ENCODE peak calls at places on chromosomes 11 and 22, in seven cellular contexts. L is coronary artery, N is cardiac muscle cell, C is cardiac fibroblast, H is pancreas, G is body of pancreas, Y is MM.1S. O is an unnamed sample.

GRCh38 chr11:12077535-12078280 is 32.7 kb upstream of the MICAL2 start:
- DNase-seq in L (no peak), N (no peak), C (no peak), H (no peak), G (no peak), Y (no peak), O (no peak)

GRCh38 chr11:112826026-112826425 is 135.2 kb upstream of the NCAM1 start:
- DNase-seq in L (no peak), N (no peak), C (no peak), H (no peak), G (no peak), Y (no peak), O (no peak)

GRCh38 chr22:31488988-31489617 is 539 bp downstream of the EIF4ENIF1 start:
- DNase-seq in L (peak; percentile 74), N (peak; percentile 74), C (peak; percentile 35), H (peak; percentile 77), G (peak; percentile 25), Y (peak; percentile 23), O (no peak)

GRCh38 chr11:46560300-46561025 is 33.4 kb downstream of the AMBRA1 start:
- DNase-seq in L (no peak), N (no peak), C (peak; percentile 43), H (no peak), G (peak; percentile 20), Y (peak; percentile 72), O (peak; percentile 41)

GRCh38 chr11:22928207-22928917 is 68.1 kb upstream of the CCDC179 start:
- DNase-seq in L (no peak), N (no peak), C (no peak), H (no peak), G (no peak), Y (no peak), O (no peak)

GRCh38 chr11:111635706-111636045 is 33.4 kb downstream of the SIK2 start:
- DNase-seq in L (no peak), N (no peak), C (peak; percentile 81), H (no peak), G (peak; percentile 60), Y (no peak), O (no peak)

GRCh38 chr11:1059759-1060158 is 14.9 kb upstream of the MUC2 start:
- DNase-seq in L (no peak), N (no peak), C (no peak), H (no peak), G (no peak), Y (no peak), O (no peak)

GRCh38 chr22:41910599-41911291 is 4.1 kb downstream of the SHISA8 start:
- DNase-seq in L (no peak), N (no peak), C (peak; percentile 25), H (no peak), G (peak; percentile 23), Y (no peak), O (no peak)

GRCh38 chr11:92528051-92528450 is 303.4 kb downstream of the FAT3 start:
- DNase-seq in L (no peak), N (no peak), C (peak; percentile 10), H (no peak), G (no peak), Y (no peak), O (no peak)

GRCh38 chr11:80783561-80783960 is 1342.7 kb upstream of the TENM4 start:
- DNase-seq in L (no peak), N (no peak), C (no peak), H (no peak), G (no peak), Y (no peak), O (no peak)

GRCh38 chr22:41598081-41598480 is 8.4 kb upstream of the PMM1 start:
- DNase-seq in L (no peak), N (no peak), C (peak; percentile 73), H (no peak), G (no peak), Y (no peak), O (no peak)

GRCh38 chr22:28247114-28247513 is 328.1 kb upstream of the PITPNB start:
- DNase-seq in L (no peak), N (no peak), C (no peak), H (no peak), G (no peak), Y (no peak), O (no peak)

DNA sequence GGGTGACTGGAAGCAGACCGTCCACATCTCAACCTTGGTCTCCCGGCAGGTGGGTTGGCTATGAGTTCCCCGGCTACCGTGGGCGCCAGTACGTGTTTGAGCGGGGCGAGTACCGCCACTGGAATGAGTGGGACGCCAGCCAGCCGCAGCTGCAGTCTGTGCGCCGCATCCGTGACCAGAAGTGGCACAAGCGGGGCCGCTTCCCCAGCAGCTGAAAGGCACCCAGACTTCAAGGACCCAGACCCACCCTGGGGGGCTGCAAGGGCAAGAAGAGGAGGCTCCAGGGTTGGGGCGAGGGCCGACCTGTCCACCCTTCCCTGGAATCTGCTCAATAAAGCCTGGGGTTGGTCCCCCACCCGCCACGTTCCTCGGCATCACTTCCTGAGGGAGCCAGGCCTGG is 7.3 kb downstream of the CRYBB3 start:
- DNase-seq in L (no peak), N (no peak), C (no peak), H (no peak), G (no peak), Y (no peak), O (no peak)
- H3K4me3 ChIP-seq in L (no peak overlapping the region), N (no peak overlapping the region), C (no peak overlapping the region), H (no peak overlapping the region), G (no peak overlapping the region), Y (no peak overlapping the region), O (no peak overlapping the region)

GRCh38 chr11:90788956-90789355 is 566.1 kb upstream of the CHORDC1 start:
- DNase-seq in L (no peak), N (no peak), C (no peak), H (no peak), G (no peak), Y (no peak), O (no peak)
- H3K4me3 ChIP-seq in L (no peak overlapping the region), N (no peak overlapping the region), C (no peak overlapping the region), H (no peak overlapping the region), G (no peak overlapping the region), Y (no peak overlapping the region), O (no peak overlapping the region)

GRCh38 chr22:22168190-22168940 is 76.2 kb upstream of the VPREB1 start:
- DNase-seq in L (no peak), N (no peak), C (peak; percentile 52), H (no peak), G (peak; percentile 52), Y (peak; percentile 94), O (peak; percentile 90)
- H3K4me3 ChIP-seq in L (peak overlapping the region; percentile 42), N (no peak overlapping the region), C (no peak overlapping the region), H (no peak overlapping the region), G (no peak overlapping the region), Y (peak overlapping the region; percentile 58), O (peak overlapping the region; percentile 37)

DNA sequence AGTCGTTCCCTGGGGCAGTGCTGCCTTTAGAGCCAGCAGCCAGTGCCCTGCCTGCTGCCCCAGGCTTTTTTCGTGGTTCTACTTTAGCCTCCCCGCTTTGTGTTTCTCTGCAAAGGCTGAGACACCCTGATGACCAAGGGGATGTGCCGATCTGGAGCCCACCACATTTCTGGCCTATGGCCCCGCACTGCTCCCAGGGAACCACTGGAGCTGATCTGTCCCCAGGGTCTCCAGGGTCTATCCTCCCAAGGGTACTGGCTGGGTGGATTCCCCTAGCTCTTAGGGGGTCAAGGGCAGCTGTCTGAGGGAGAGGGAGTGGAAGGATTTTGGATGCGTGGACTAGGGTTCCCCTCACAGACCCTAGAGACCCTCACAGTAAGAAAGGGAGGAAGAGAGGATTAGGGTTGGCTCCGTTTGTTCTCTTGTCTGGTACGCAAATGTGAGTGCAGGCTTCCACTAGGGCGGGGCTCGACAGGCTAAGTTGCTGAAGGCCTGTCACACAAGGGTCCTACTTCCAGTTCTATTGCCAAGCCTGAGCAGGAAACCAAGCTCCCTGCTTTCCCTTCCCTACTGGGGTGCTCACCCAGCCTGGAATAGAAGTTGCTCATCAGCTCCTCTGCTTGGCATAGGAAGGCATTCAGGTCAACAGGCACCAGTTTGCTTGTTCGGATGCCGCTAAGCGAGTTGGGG is 19.3 kb downstream of the TREH start:
- DNase-seq in L (no peak), N (no peak), C (no peak), H (no peak), G (no peak), Y (no peak), O (no peak)
- H3K4me3 ChIP-seq in L (no peak overlapping the region), N (no peak overlapping the region), C (no peak overlapping the region), H (no peak overlapping the region), G (no peak overlapping the region), Y (no peak overlapping the region), O (no peak overlapping the region)

GRCh38 chr11:75352417-75353206 is 1.2 kb upstream of the ARRB1 start:
- DNase-seq in L (peak; percentile 75), N (no peak), C (no peak), H (peak; percentile 73), G (peak; percentile 72), Y (no peak), O (no peak)
- H3K4me3 ChIP-seq in L (peak overlapping the region; percentile 76), N (peak overlapping the region; percentile 52), C (peak overlapping the region; percentile 61), H (peak overlapping the region; percentile 92), G (peak overlapping the region; percentile 21), Y (peak overlapping the region; percentile 45), O (peak overlapping the region; percentile 46)

GRCh38 chr11:65185869-65186341 is 4.2 kb downstream of the CAPN1 start:
- DNase-seq in L (no peak), N (no peak), C (no peak), H (no peak), G (no peak), Y (no peak), O (no peak)
- H3K4me3 ChIP-seq in L (no peak overlapping the region), N (no peak overlapping the region), C (no peak overlapping the region), H (no peak overlapping the region), G (no peak overlapping the region), Y (no peak overlapping the region), O (no peak overlapping the region)

DNA sequence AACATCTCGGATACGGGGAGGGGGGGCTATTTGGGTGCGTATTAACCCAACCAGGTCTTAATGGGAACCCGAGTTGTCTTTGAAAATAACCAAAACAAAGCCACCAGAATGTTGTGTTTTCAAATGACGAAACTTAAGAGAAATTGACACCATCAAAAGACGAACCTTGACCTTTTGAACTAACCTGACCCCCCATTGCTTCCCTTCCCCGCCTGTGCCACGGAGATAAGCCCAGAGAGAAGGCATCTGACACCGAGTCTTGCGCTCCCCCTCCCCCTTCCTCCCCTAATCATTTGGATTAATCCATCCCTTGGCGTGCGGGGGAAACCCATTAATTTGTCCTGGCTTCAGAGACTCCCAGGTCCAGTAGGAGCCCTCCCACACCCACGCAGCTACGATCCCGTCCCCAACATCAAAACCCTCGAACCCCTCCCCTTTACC is 4.5 kb upstream of the GCAT start:
- DNase-seq in L (peak; percentile 67), N (no peak), C (no peak), H (no peak), G (no peak), Y (no peak), O (no peak)
- H3K4me3 ChIP-seq in L (peak overlapping the region; percentile 91), N (peak overlapping the region; percentile 63), C (no peak overlapping the region), H (peak overlapping the region; percentile 56), G (no peak overlapping the region), Y (no peak overlapping the region), O (no peak overlapping the region)